ENCODE peak calls at places on chromosomes 16 and 17, in four cellular contexts. X, O, S and F are unnamed samples.

GRCh38 chr16:67100569-67101300 is 9.0 kb upstream of the PHAF1 start:
- DNase-seq in X (no peak), O (no peak), S (peak; percentile 22), F (peak; percentile 33)

GRCh38 chr17:50213026-50214015 is 11.9 kb upstream of the COL1A1 start:
- DNase-seq in X (no peak), O (peak; percentile 10), S (peak; percentile 86), F (peak; percentile 49)

GRCh38 chr16:86529160-86529559 is 18.8 kb downstream of the FOXF1 start:
- DNase-seq in X (peak; percentile 28), O (no peak), S (no peak), F (no peak)

GRCh38 chr17:44097110-44097810 is 26.2 kb downstream of the HDAC5 start:
- DNase-seq in X (no peak), O (no peak), S (no peak), F (no peak)

GRCh38 chr17:62615503-62615902 is 12.0 kb upstream of the MRC2 start:
- DNase-seq in X (no peak), O (no peak), S (peak; percentile 48), F (no peak)

GRCh38 chr16:66484453-66485213 is 57.5 kb downstream of the BEAN1 start:
- DNase-seq in X (no peak), O (no peak), S (no peak), F (no peak)

GRCh38 chr17:27879987-27880608 is 13.1 kb downstream of the LYRM9 start:
- DNase-seq in X (peak; percentile 81), O (peak; percentile 27), S (peak; percentile 72), F (peak; percentile 71)

GRCh38 chr17:30263552-30264333 is 28.0 kb downstream of the BLMH start:
- DNase-seq in X (no peak), O (no peak), S (peak; percentile 50), F (no peak)

GRCh38 chr16:73095142-73095791 is 47.3 kb upstream of the ZFHX3 start:
- DNase-seq in X (no peak), O (no peak), S (no peak), F (no peak)

GRCh38 chr17:2192367-2193028 is 111.1 kb downstream of the SMG6 start:
- DNase-seq in X (no peak), O (peak; percentile 13), S (peak; percentile 47), F (peak; percentile 73)

GRCh38 chr16:3884398-3884797 is 3.9 kb upstream of the CREBBP start:
- DNase-seq in X (no peak), O (no peak), S (no peak), F (no peak)

GRCh38 chr16:71885261-71885650 is 1.3 kb upstream of the ZNF821 start:
- DNase-seq in X (no peak), O (no peak), S (peak; percentile 84), F (no peak)

GRCh38 chr16:8572919-8573724 is 17.2 kb downstream of the TMEM114 start:
- DNase-seq in X (no peak), O (no peak), S (peak; percentile 84), F (peak; percentile 91)

GRCh38 chr17:78872486-78872885 is 30.5 kb downstream of the CEP295NL start:
- DNase-seq in X (no peak), O (no peak), S (no peak), F (no peak)

GRCh38 chr17:49431743-49432142 is 17.1 kb upstream of the PHB1 start:
- DNase-seq in X (peak; percentile 54), O (no peak), S (no peak), F (no peak)

GRCh38 chr16:19393226-19394074 is 24.2 kb upstream of the TMC5 start:
- DNase-seq in X (no peak), O (no peak), S (peak; percentile 76), F (peak; percentile 77)

GRCh38 chr17:70123193-70123592 is 46.1 kb upstream of the KCNJ2 start:
- DNase-seq in X (no peak), O (no peak), S (peak; percentile 50), F (no peak)

GRCh38 chr17:72602517-72603345 is 481.9 kb downstream of the SOX9 start:
- DNase-seq in X (no peak), O (no peak), S (peak; percentile 82), F (no peak)

GRCh38 chr16:8867483-8868271 is 1.1 kb downstream of the CARHSP1 start:
- DNase-seq in X (peak; percentile 86), O (no peak), S (peak; percentile 65), F (peak; percentile 53)

GRCh38 chr16:11205754-11206459 is 50.1 kb downstream of the SOCS1 start:
- DNase-seq in X (no peak), O (no peak), S (peak; percentile 66), F (no peak)

GRCh38 chr16:3311496-3311895 is 6.2 kb downstream of the ZNF75A start:
- DNase-seq in X (no peak), O (no peak), S (no peak), F (no peak)

GRCh38 chr16:4082474-4083044 is 33.7 kb downstream of the ADCY9 start:
- DNase-seq in X (no peak), O (no peak), S (no peak), F (no peak)

GRCh38 chr16:86052115-86052670 is 153.2 kb downstream of the IRF8 start:
- DNase-seq in X (no peak), O (no peak), S (no peak), F (no peak)

GRCh38 chr16:85908444-85908843 is 9.5 kb downstream of the IRF8 start:
- DNase-seq in X (peak; percentile 9), O (no peak), S (no peak), F (no peak)

GRCh38 chr16:193441-193840 is 13.2 kb downstream of the HBQ1 start:
- DNase-seq in X (no peak), O (no peak), S (no peak), F (no peak)
- H3K36me3 ChIP-seq in X (peaks cover 28% of the 10 kb centered on the region), O (peaks cover 74% of the 10 kb centered on the region), S (peaks cover 37% of the 10 kb centered on the region), F (peaks cover 96% of the 10 kb centered on the region)

GRCh38 chr17:47950448-47950847 is 7.2 kb downstream of the PRR15L start:
- DNase-seq in X (no peak), O (no peak), S (no peak), F (no peak)

GRCh38 chr17:47949197-47949759 is 7.9 kb downstream of the PNPO start:
- DNase-seq in X (peak; percentile 97), O (peak; percentile 54), S (peak; percentile 88), F (peak; percentile 80)

GRCh38 chr17:47952181-47953021 is 5.3 kb downstream of the PRR15L start:
- DNase-seq in X (no peak), O (no peak), S (no peak), F (no peak)

GRCh38 chr17:47948706-47949196 is 7.4 kb downstream of the PNPO start:
- DNase-seq in X (no peak), O (no peak), S (no peak), F (no peak)

GRCh38 chr17:47949951-47950350 is 7.7 kb downstream of the PRR15L start:
- DNase-seq in X (no peak), O (no peak), S (no peak), F (no peak)
- H3K4me3 ChIP-seq in X (no peak overlapping the region), O (no peak overlapping the region), S (no peak overlapping the region), F (no peak overlapping the region)

DNA sequence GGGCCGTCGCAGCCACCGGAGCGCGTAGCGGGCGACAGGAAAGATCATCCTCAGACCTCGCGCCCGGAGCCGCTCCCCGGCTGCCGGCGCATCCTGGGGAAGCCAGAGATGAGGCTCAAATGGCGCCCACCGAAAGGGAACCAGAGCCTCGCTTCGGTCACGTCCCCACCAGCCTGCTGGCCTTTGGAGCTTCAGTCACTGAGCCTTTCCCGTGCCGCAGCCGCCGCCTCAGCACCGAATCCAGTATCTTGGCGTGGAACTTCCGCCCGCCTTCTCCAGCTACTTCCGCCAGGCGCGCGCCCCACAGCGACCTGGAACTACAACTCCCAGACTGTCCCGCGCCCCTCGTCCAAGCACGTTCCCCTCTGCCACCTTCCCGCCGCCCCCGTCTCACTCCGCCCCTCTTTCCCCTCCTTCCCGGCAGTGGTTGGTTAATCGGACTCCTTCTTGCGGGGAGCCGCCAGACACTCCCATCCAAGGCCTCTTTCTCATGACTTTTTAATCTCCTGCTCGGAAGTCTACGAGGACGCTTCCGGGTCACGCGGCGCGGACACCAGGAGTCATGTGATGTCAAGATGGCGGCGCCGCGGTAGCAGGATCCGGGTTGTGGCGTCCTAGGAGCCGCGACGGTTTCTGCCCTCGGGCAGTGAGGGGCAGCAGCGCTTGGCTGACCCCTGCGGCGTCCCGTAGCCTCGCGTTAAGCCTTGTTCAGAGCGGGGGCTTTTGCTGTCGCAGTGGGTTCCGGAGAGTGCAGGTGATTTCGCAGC is at the start of the genes SMCR8 and TOP3A:
- DNase-seq in X (peak; percentile 99), O (peak; percentile 98), S (peak; percentile 99), F (peak; percentile 99)
- H3K4me1 ChIP-seq in X (no peaks in the 10 kb centered on the region), O (peaks cover 56% of the 10 kb centered on the region), S (peaks cover 2% of the 10 kb centered on the region), F (peaks cover 30% of the 10 kb centered on the region)

GRCh38 chr17:9225305-9226101 is 204.2 kb downstream of the NTN1 start:
- DNase-seq in X (no peak), O (no peak), S (peak; percentile 95), F (no peak)
- H3K36me3 ChIP-seq in X (no peaks in the 10 kb centered on the region), O (no peaks in the 10 kb centered on the region), S (no peaks in the 10 kb centered on the region), F (no peaks in the 10 kb centered on the region)

GRCh38 chr17:830950-831349 is 48.8 kb downstream of the MRM3 start:
- DNase-seq in X (no peak), O (no peak), S (no peak), F (no peak)
- H3K4me3 ChIP-seq in X (no peak overlapping the region), O (no peak overlapping the region), S (no peak overlapping the region), F (no peak overlapping the region)

GRCh38 chr17:64150237-64151015 is 20.5 kb upstream of the ERN1 start:
- DNase-seq in X (no peak), O (no peak), S (no peak), F (no peak)
- H3K4me1 ChIP-seq in X (peaks cover 9% of the 10 kb centered on the region), O (peaks cover 12% of the 10 kb centered on the region), S (no peaks in the 10 kb centered on the region), F (peaks cover 4% of the 10 kb centered on the region)

DNA sequence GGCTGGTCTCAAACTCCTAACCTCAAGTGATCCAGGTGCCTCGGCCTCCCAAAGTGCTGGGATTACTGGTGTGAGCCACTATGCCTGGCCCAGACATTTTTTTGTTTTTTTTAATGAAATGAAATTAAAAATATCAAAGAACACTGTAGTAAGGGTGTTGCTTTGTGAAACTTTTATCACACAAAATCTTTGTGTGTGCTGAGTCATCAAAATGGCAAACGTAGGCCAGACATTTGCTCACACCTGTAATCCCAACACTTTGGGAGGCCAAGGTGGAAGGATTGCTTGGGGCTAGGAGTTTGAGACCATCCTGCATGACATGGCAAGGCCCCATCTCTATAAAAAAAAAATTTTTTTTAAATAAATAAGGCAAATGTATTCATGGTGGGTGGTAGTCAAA is 9.7 kb downstream of the NAT9 start:
- DNase-seq in X (no peak), O (no peak), S (no peak), F (no peak)
- H3K36me3 ChIP-seq in X (no peaks in the 10 kb centered on the region), O (peaks cover 76% of the 10 kb centered on the region), S (peaks cover 7% of the 10 kb centered on the region), F (peaks cover 19% of the 10 kb centered on the region)

DNA sequence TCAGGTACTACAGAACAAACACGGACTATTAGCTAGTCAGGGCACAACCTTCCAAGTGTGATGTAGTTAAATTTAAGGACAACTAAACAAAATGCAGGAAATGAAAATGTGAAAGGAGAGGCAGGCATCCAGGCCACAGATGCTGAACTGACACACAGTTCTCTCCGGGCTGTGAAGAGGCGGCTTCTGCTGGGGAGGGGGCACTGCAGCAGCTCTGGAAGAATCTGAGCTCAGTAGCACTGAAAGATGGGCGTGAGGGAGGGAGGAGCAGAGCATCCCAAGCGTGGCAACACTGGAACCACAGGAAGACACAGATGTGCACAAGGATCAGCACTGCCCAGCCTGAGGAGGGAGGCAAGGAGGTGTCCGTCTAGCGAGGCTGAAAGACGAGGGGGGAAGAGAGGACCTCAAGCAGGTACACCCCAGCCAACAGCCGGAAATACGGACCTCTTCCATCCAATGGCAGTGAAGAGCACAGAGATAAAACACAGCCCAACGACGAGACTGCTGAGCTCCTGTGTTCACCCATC is 11.4 kb downstream of the MBTPS1 start:
- DNase-seq in X (no peak), O (no peak), S (no peak), F (no peak)
- H3K4me3 ChIP-seq in X (no peak overlapping the region), O (no peak overlapping the region), S (no peak overlapping the region), F (no peak overlapping the region)